ENCODE peak calls at places on chromosomes 12 and 14, in seven cellular contexts. K, Y, Q, O, L, V and A are unnamed samples.
A peak's percentile ranks its signal among the peaks of the same experiment; 100 is the strongest.

GRCh38 chr14:20684662-20685456 is 499 bp downstream of the RNASE4 start:
- DNase-seq in K (peak; percentile 24), Y (peak; percentile 60), Q (peak; percentile 50), O (no peak), L (no peak), V (peak; percentile 64), A (peak; percentile 65)

GRCh38 chr12:98296462-98297079 is 218.8 kb upstream of the TMPO start:
- DNase-seq in K (peak; percentile 57), Y (no peak), Q (no peak), O (no peak), L (no peak), V (no peak), A (no peak)

GRCh38 chr14:103001226-103001625 is 56.1 kb downstream of the CDC42BPB start:
- DNase-seq in K (no peak), Y (no peak), Q (no peak), O (peak; percentile 64), L (no peak), V (no peak), A (no peak)

GRCh38 chr14:99537399-99537798 is 56.2 kb downstream of the CCNK start:
- DNase-seq in K (peak; percentile 75), Y (peak; percentile 68), Q (no peak), O (no peak), L (no peak), V (peak; percentile 92), A (no peak)

GRCh38 chr14:100842799-100843198 is 16.9 kb downstream of the MEG3 start:
- DNase-seq in K (no peak), Y (peak; percentile 45), Q (no peak), O (no peak), L (no peak), V (peak; percentile 77), A (no peak)

GRCh38 chr12:60144395-60144794 is 548.6 kb downstream of the SLC16A7 start:
- DNase-seq in K (no peak), Y (no peak), Q (no peak), O (no peak), L (no peak), V (no peak), A (no peak)

GRCh38 chr14:101113835-101114725 is 210.6 kb upstream of the RTL1 start:
- DNase-seq in K (peak; percentile 25), Y (no peak), Q (no peak), O (no peak), L (no peak), V (no peak), A (no peak)

GRCh38 chr12:116484807-116485206 is 74.4 kb upstream of the MAP1LC3B2 start:
- DNase-seq in K (no peak), Y (no peak), Q (no peak), O (no peak), L (no peak), V (peak; percentile 16), A (no peak)

GRCh38 chr14:89973234-89973823 is 17.6 kb downstream of the TDP1 start:
- DNase-seq in K (peak; percentile 67), Y (peak; percentile 52), Q (peak; percentile 54), O (peak; percentile 40), L (peak; percentile 67), V (peak; percentile 63), A (peak; percentile 78)

GRCh38 chr12:100823988-100824387 is 29.4 kb downstream of the ANO4 start:
- DNase-seq in K (no peak), Y (no peak), Q (no peak), O (no peak), L (no peak), V (peak; percentile 82), A (no peak)

GRCh38 chr12:109721276-109721675 is 7.7 kb downstream of the FAM222A start:
- DNase-seq in K (no peak), Y (no peak), Q (peak; percentile 84), O (no peak), L (no peak), V (no peak), A (no peak)

GRCh38 chr12:69653703-69654102 is 43.0 kb upstream of the LRRC10 start:
- DNase-seq in K (no peak), Y (no peak), Q (no peak), O (no peak), L (no peak), V (peak; percentile 44), A (no peak)

GRCh38 chr12:70031046-70031445 is 206.0 kb downstream of the MYRFL start:
- DNase-seq in K (peak; percentile 36), Y (no peak), Q (no peak), O (no peak), L (no peak), V (no peak), A (no peak)

GRCh38 chr14:100570726-100571454 is 16.3 kb downstream of the BEGAIN start:
- DNase-seq in K (no peak), Y (no peak), Q (no peak), O (no peak), L (no peak), V (no peak), A (no peak)

GRCh38 chr14:90608281-90608680 is 207.9 kb downstream of the TTC7B start:
- DNase-seq in K (no peak), Y (no peak), Q (no peak), O (no peak), L (no peak), V (no peak), A (no peak)

GRCh38 chr12:76711241-76711640 is 52.7 kb upstream of the ZDHHC17 start:
- DNase-seq in K (no peak), Y (no peak), Q (no peak), O (no peak), L (no peak), V (peak; percentile 67), A (no peak)

GRCh38 chr12:117014342-117014887 is 84.8 kb downstream of the TESC start:
- DNase-seq in K (no peak), Y (no peak), Q (no peak), O (no peak), L (no peak), V (no peak), A (no peak)

GRCh38 chr12:52969828-52970569 is 21.1 kb downstream of the KRT18 start:
- DNase-seq in K (no peak), Y (no peak), Q (peak; percentile 91), O (no peak), L (no peak), V (no peak), A (peak; percentile 48)

GRCh38 chr12:106192659-106193403 is 54.1 kb upstream of the NUAK1 start:
- DNase-seq in K (no peak), Y (peak; percentile 40), Q (no peak), O (no peak), L (no peak), V (no peak), A (no peak)

GRCh38 chr12:80041071-80041470 is 58.3 kb upstream of the OTOGL start:
- DNase-seq in K (no peak), Y (no peak), Q (no peak), O (no peak), L (no peak), V (peak; percentile 2), A (no peak)

GRCh38 chr14:31950760-31951637 is 126.1 kb upstream of the ARHGAP5 start:
- DNase-seq in K (peak; percentile 80), Y (peak; percentile 61), Q (no peak), O (no peak), L (no peak), V (peak; percentile 34), A (peak; percentile 82)

GRCh38 chr12:92034858-92035401 is 110.7 kb downstream of the BTG1 start:
- DNase-seq in K (peak; percentile 34), Y (peak; percentile 86), Q (peak; percentile 67), O (peak; percentile 34), L (peak; percentile 66), V (peak; percentile 86), A (peak; percentile 67)

GRCh38 chr14:103422981-103423600 is 37.9 kb downstream of the MARK3 start:
- DNase-seq in K (no peak), Y (peak; percentile 84), Q (no peak), O (no peak), L (no peak), V (peak; percentile 82), A (no peak)

GRCh38 chr12:15590180-15590826 is 198.9 kb downstream of the EPS8 start:
- DNase-seq in K (peak; percentile 71), Y (peak; percentile 60), Q (peak; percentile 21), O (peak; percentile 72), L (peak; percentile 56), V (peak; percentile 73), A (peak; percentile 60)